ENCODE peak calls at places on chromosomes 3 and 15, in nine cellular contexts. One of them, this sample, is unnamed.

GRCh38 chr3:152328841-152329240 is 60.1 kb downstream of the MBNL1 start:
- DNase-seq in activated CD4-positive, alpha-beta T cell treated with anti-CD3 and anti-CD28 coated beads for 24 hours: no peak
- DNase-seq in NCI-H460: peak; percentile 60
- DNase-seq in CD8-positive, alpha-beta T cell: no peak
- DNase-seq in pancreas: no peak
- DNase-seq in H9: no peak
- DNase-seq in foreskin fibroblast: peak; percentile 80
- DNase-seq in endothelial cell: no peak
- DNase-seq in psoas muscle: no peak
- DNase-seq in this sample: no peak

GRCh38 chr3:129316121-129317013 is 37.7 kb downstream of the HMCES start:
- DNase-seq in activated CD4-positive, alpha-beta T cell treated with anti-CD3 and anti-CD28 coated beads for 24 hours: peak; percentile 91
- DNase-seq in H9: peak; percentile 81
- DNase-seq in endothelial cell: peak; percentile 91
- DNase-seq in psoas muscle: peak; percentile 86
- DNase-seq in foreskin fibroblast: peak; percentile 76
- DNase-seq in pancreas: peak; percentile 96
- DNase-seq in CD8-positive, alpha-beta T cell: peak; percentile 89
- DNase-seq in NCI-H460: peak; percentile 74
- DNase-seq in this sample: peak; percentile 94

GRCh38 chr3:69400688-69401087 is 14.8 kb upstream of the FRMD4B start:
- DNase-seq in H9: no peak
- DNase-seq in psoas muscle: no peak
- DNase-seq in CD8-positive, alpha-beta T cell: no peak
- DNase-seq in foreskin fibroblast: no peak
- DNase-seq in endothelial cell: no peak
- DNase-seq in NCI-H460: no peak
- DNase-seq in activated CD4-positive, alpha-beta T cell treated with anti-CD3 and anti-CD28 coated beads for 24 hours: no peak
- DNase-seq in pancreas: no peak
- DNase-seq in this sample: no peak

GRCh38 chr15:92077353-92078080 is 224.0 kb downstream of the SLCO3A1 start:
- DNase-seq in NCI-H460: peak; percentile 41
- DNase-seq in foreskin fibroblast: no peak
- DNase-seq in H9: peak; percentile 86
- DNase-seq in CD8-positive, alpha-beta T cell: peak; percentile 41
- DNase-seq in pancreas: peak; percentile 73
- DNase-seq in endothelial cell: peak; percentile 79
- DNase-seq in psoas muscle: peak; percentile 65
- DNase-seq in activated CD4-positive, alpha-beta T cell treated with anti-CD3 and anti-CD28 coated beads for 24 hours: peak; percentile 65
- DNase-seq in this sample: peak; percentile 78

GRCh38 chr3:64411101-64411500 is 185.8 kb upstream of the PRICKLE2 start:
- DNase-seq in CD8-positive, alpha-beta T cell: no peak
- DNase-seq in foreskin fibroblast: no peak
- DNase-seq in endothelial cell: no peak
- DNase-seq in activated CD4-positive, alpha-beta T cell treated with anti-CD3 and anti-CD28 coated beads for 24 hours: no peak
- DNase-seq in H9: no peak
- DNase-seq in pancreas: no peak
- DNase-seq in NCI-H460: no peak
- DNase-seq in psoas muscle: no peak
- DNase-seq in this sample: no peak

GRCh38 chr3:99520511-99520910 is 117.9 kb upstream of the COL8A1 start:
- DNase-seq in NCI-H460: no peak
- DNase-seq in foreskin fibroblast: no peak
- DNase-seq in CD8-positive, alpha-beta T cell: no peak
- DNase-seq in psoas muscle: no peak
- DNase-seq in H9: no peak
- DNase-seq in activated CD4-positive, alpha-beta T cell treated with anti-CD3 and anti-CD28 coated beads for 24 hours: no peak
- DNase-seq in endothelial cell: no peak
- DNase-seq in pancreas: no peak
- DNase-seq in this sample: no peak

GRCh38 chr3:117409256-117409655 is 699.7 kb downstream of the TUSC7 start:
- DNase-seq in H9: no peak
- DNase-seq in CD8-positive, alpha-beta T cell: no peak
- DNase-seq in psoas muscle: no peak
- DNase-seq in endothelial cell: no peak
- DNase-seq in pancreas: no peak
- DNase-seq in NCI-H460: no peak
- DNase-seq in activated CD4-positive, alpha-beta T cell treated with anti-CD3 and anti-CD28 coated beads for 24 hours: no peak
- DNase-seq in foreskin fibroblast: no peak
- DNase-seq in this sample: no peak

GRCh38 chr3:98800401-98800800 is 37.3 kb downstream of the ST3GAL6 start:
- DNase-seq in activated CD4-positive, alpha-beta T cell treated with anti-CD3 and anti-CD28 coated beads for 24 hours: no peak
- DNase-seq in CD8-positive, alpha-beta T cell: no peak
- DNase-seq in psoas muscle: no peak
- DNase-seq in NCI-H460: no peak
- DNase-seq in pancreas: no peak
- DNase-seq in foreskin fibroblast: no peak
- DNase-seq in H9: no peak
- DNase-seq in endothelial cell: no peak
- DNase-seq in this sample: no peak

GRCh38 chr3:52065264-52065756 is 8.9 kb upstream of the DUSP7 start:
- DNase-seq in activated CD4-positive, alpha-beta T cell treated with anti-CD3 and anti-CD28 coated beads for 24 hours: no peak
- DNase-seq in psoas muscle: no peak
- DNase-seq in endothelial cell: no peak
- DNase-seq in CD8-positive, alpha-beta T cell: no peak
- DNase-seq in pancreas: no peak
- DNase-seq in NCI-H460: no peak
- DNase-seq in H9: no peak
- DNase-seq in foreskin fibroblast: no peak
- DNase-seq in this sample: no peak

GRCh38 chr15:86183765-86184491 is 104.3 kb downstream of the AGBL1 start:
- DNase-seq in pancreas: no peak
- DNase-seq in psoas muscle: peak; percentile 49
- DNase-seq in foreskin fibroblast: no peak
- DNase-seq in activated CD4-positive, alpha-beta T cell treated with anti-CD3 and anti-CD28 coated beads for 24 hours: peak; percentile 10
- DNase-seq in NCI-H460: no peak
- DNase-seq in endothelial cell: no peak
- DNase-seq in H9: no peak
- DNase-seq in CD8-positive, alpha-beta T cell: no peak
- DNase-seq in this sample: no peak

GRCh38 chr15:60799885-60800728 is 321.2 kb upstream of the ICE2 start:
- DNase-seq in pancreas: no peak
- DNase-seq in CD8-positive, alpha-beta T cell: no peak
- DNase-seq in H9: no peak
- DNase-seq in psoas muscle: no peak
- DNase-seq in activated CD4-positive, alpha-beta T cell treated with anti-CD3 and anti-CD28 coated beads for 24 hours: no peak
- DNase-seq in NCI-H460: no peak
- DNase-seq in endothelial cell: no peak
- DNase-seq in foreskin fibroblast: peak; percentile 34
- DNase-seq in this sample: no peak

GRCh38 chr3:31106912-31107311 is 212.5 kb upstream of the GADL1 start:
- DNase-seq in endothelial cell: no peak
- DNase-seq in CD8-positive, alpha-beta T cell: no peak
- DNase-seq in H9: no peak
- DNase-seq in NCI-H460: no peak
- DNase-seq in psoas muscle: no peak
- DNase-seq in activated CD4-positive, alpha-beta T cell treated with anti-CD3 and anti-CD28 coated beads for 24 hours: no peak
- DNase-seq in pancreas: no peak
- DNase-seq in foreskin fibroblast: no peak
- DNase-seq in this sample: no peak

GRCh38 chr3:156615592-156616173 is 58.7 kb upstream of the TIPARP start:
- DNase-seq in NCI-H460: no peak
- DNase-seq in psoas muscle: no peak
- DNase-seq in foreskin fibroblast: peak; percentile 89
- DNase-seq in endothelial cell: no peak
- DNase-seq in CD8-positive, alpha-beta T cell: no peak
- DNase-seq in H9: no peak
- DNase-seq in activated CD4-positive, alpha-beta T cell treated with anti-CD3 and anti-CD28 coated beads for 24 hours: no peak
- DNase-seq in pancreas: no peak
- DNase-seq in this sample: no peak

GRCh38 chr3:158936530-158937113 is 134.8 kb downstream of the MFSD1 start:
- DNase-seq in CD8-positive, alpha-beta T cell: no peak
- DNase-seq in pancreas: no peak
- DNase-seq in activated CD4-positive, alpha-beta T cell treated with anti-CD3 and anti-CD28 coated beads for 24 hours: no peak
- DNase-seq in NCI-H460: no peak
- DNase-seq in endothelial cell: no peak
- DNase-seq in foreskin fibroblast: no peak
- DNase-seq in psoas muscle: no peak
- DNase-seq in H9: peak; percentile 48
- DNase-seq in this sample: peak; percentile 50

GRCh38 chr3:177591371-177591770 is 394.1 kb upstream of the TBL1XR1 start:
- DNase-seq in foreskin fibroblast: peak; percentile 53
- DNase-seq in psoas muscle: no peak
- DNase-seq in NCI-H460: no peak
- DNase-seq in CD8-positive, alpha-beta T cell: no peak
- DNase-seq in H9: no peak
- DNase-seq in pancreas: no peak
- DNase-seq in endothelial cell: no peak
- DNase-seq in activated CD4-positive, alpha-beta T cell treated with anti-CD3 and anti-CD28 coated beads for 24 hours: no peak
- DNase-seq in this sample: no peak

GRCh38 chr3:188486952-188487351 is 333.0 kb downstream of the LPP start:
- DNase-seq in foreskin fibroblast: no peak
- DNase-seq in endothelial cell: no peak
- DNase-seq in NCI-H460: no peak
- DNase-seq in H9: no peak
- DNase-seq in pancreas: no peak
- DNase-seq in activated CD4-positive, alpha-beta T cell treated with anti-CD3 and anti-CD28 coated beads for 24 hours: no peak
- DNase-seq in psoas muscle: no peak
- DNase-seq in CD8-positive, alpha-beta T cell: no peak
- DNase-seq in this sample: no peak

GRCh38 chr3:111081008-111081545 is 9.5 kb downstream of the NECTIN3 start:
- DNase-seq in foreskin fibroblast: no peak
- DNase-seq in activated CD4-positive, alpha-beta T cell treated with anti-CD3 and anti-CD28 coated beads for 24 hours: no peak
- DNase-seq in psoas muscle: no peak
- DNase-seq in CD8-positive, alpha-beta T cell: no peak
- DNase-seq in H9: no peak
- DNase-seq in endothelial cell: no peak
- DNase-seq in NCI-H460: no peak
- DNase-seq in pancreas: no peak
- DNase-seq in this sample: no peak

GRCh38 chr3:32498992-32499391 is 3.7 kb downstream of the CMTM6 start:
- DNase-seq in H9: no peak
- DNase-seq in psoas muscle: no peak
- DNase-seq in CD8-positive, alpha-beta T cell: no peak
- DNase-seq in endothelial cell: no peak
- DNase-seq in NCI-H460: no peak
- DNase-seq in activated CD4-positive, alpha-beta T cell treated with anti-CD3 and anti-CD28 coated beads for 24 hours: no peak
- DNase-seq in foreskin fibroblast: no peak
- DNase-seq in pancreas: no peak
- DNase-seq in this sample: no peak

GRCh38 chr3:83769791-83770663 is 1188.8 kb upstream of the CADM2 start:
- DNase-seq in endothelial cell: no peak
- DNase-seq in pancreas: no peak
- DNase-seq in H9: peak; percentile 26
- DNase-seq in NCI-H460: no peak
- DNase-seq in CD8-positive, alpha-beta T cell: no peak
- DNase-seq in psoas muscle: no peak
- DNase-seq in foreskin fibroblast: no peak
- DNase-seq in activated CD4-positive, alpha-beta T cell treated with anti-CD3 and anti-CD28 coated beads for 24 hours: no peak
- DNase-seq in this sample: no peak

GRCh38 chr15:77547801-77548607 is 84.7 kb downstream of the LINGO1 start:
- DNase-seq in pancreas: no peak
- DNase-seq in H9: peak; percentile 50
- DNase-seq in psoas muscle: no peak
- DNase-seq in NCI-H460: no peak
- DNase-seq in activated CD4-positive, alpha-beta T cell treated with anti-CD3 and anti-CD28 coated beads for 24 hours: no peak
- DNase-seq in CD8-positive, alpha-beta T cell: no peak
- DNase-seq in foreskin fibroblast: no peak
- DNase-seq in endothelial cell: peak; percentile 44
- DNase-seq in this sample: no peak

GRCh38 chr15:67133738-67134576 is 68.6 kb downstream of the SMAD3 start:
- DNase-seq in endothelial cell: no peak
- DNase-seq in H9: no peak
- DNase-seq in psoas muscle: no peak
- DNase-seq in pancreas: no peak
- DNase-seq in NCI-H460: no peak
- DNase-seq in CD8-positive, alpha-beta T cell: peak; percentile 55
- DNase-seq in foreskin fibroblast: no peak
- DNase-seq in activated CD4-positive, alpha-beta T cell treated with anti-CD3 and anti-CD28 coated beads for 24 hours: no peak
- DNase-seq in this sample: no peak

GRCh38 chr3:72473156-72473555 is 375.1 kb downstream of the SHQ1 start:
- DNase-seq in H9: no peak
- DNase-seq in NCI-H460: no peak
- DNase-seq in endothelial cell: no peak
- DNase-seq in CD8-positive, alpha-beta T cell: no peak
- DNase-seq in activated CD4-positive, alpha-beta T cell treated with anti-CD3 and anti-CD28 coated beads for 24 hours: no peak
- DNase-seq in psoas muscle: no peak
- DNase-seq in foreskin fibroblast: no peak
- DNase-seq in pancreas: no peak
- DNase-seq in this sample: no peak

GRCh38 chr3:86229086-86229774 is 761.7 kb downstream of the VGLL3 start:
- DNase-seq in NCI-H460: no peak
- DNase-seq in pancreas: no peak
- DNase-seq in H9: no peak
- DNase-seq in psoas muscle: no peak
- DNase-seq in activated CD4-positive, alpha-beta T cell treated with anti-CD3 and anti-CD28 coated beads for 24 hours: no peak
- DNase-seq in foreskin fibroblast: no peak
- DNase-seq in CD8-positive, alpha-beta T cell: no peak
- DNase-seq in endothelial cell: no peak
- DNase-seq in this sample: no peak

GRCh38 chr15:45091161-45091560 is 22.8 kb downstream of the DUOX2 start:
- DNase-seq in H9: no peak
- DNase-seq in endothelial cell: no peak
- DNase-seq in foreskin fibroblast: peak; percentile 20
- DNase-seq in psoas muscle: no peak
- DNase-seq in pancreas: no peak
- DNase-seq in NCI-H460: no peak
- DNase-seq in activated CD4-positive, alpha-beta T cell treated with anti-CD3 and anti-CD28 coated beads for 24 hours: no peak
- DNase-seq in CD8-positive, alpha-beta T cell: no peak
- DNase-seq in this sample: no peak

GRCh38 chr3:108117245-108117644 is 26.4 kb upstream of the CD47 start:
- DNase-seq in psoas muscle: no peak
- DNase-seq in CD8-positive, alpha-beta T cell: no peak
- DNase-seq in NCI-H460: no peak
- DNase-seq in endothelial cell: no peak
- DNase-seq in foreskin fibroblast: no peak
- DNase-seq in pancreas: no peak
- DNase-seq in activated CD4-positive, alpha-beta T cell treated with anti-CD3 and anti-CD28 coated beads for 24 hours: no peak
- DNase-seq in H9: no peak
- DNase-seq in this sample: no peak

GRCh38 chr15:80804970-80805495 is 25.9 kb downstream of the CEMIP start:
- DNase-seq in NCI-H460: no peak
- DNase-seq in psoas muscle: no peak
- DNase-seq in endothelial cell: no peak
- DNase-seq in CD8-positive, alpha-beta T cell: no peak
- DNase-seq in H9: no peak
- DNase-seq in foreskin fibroblast: no peak
- DNase-seq in pancreas: no peak
- DNase-seq in activated CD4-positive, alpha-beta T cell treated with anti-CD3 and anti-CD28 coated beads for 24 hours: no peak
- DNase-seq in this sample: no peak

GRCh38 chr3:187750513-187751123 is 5.3 kb upstream of the BCL6 start:
- DNase-seq in pancreas: no peak
- DNase-seq in psoas muscle: peak; percentile 30
- DNase-seq in endothelial cell: no peak
- DNase-seq in foreskin fibroblast: no peak
- DNase-seq in CD8-positive, alpha-beta T cell: no peak
- DNase-seq in H9: peak; percentile 65
- DNase-seq in activated CD4-positive, alpha-beta T cell treated with anti-CD3 and anti-CD28 coated beads for 24 hours: no peak
- DNase-seq in NCI-H460: no peak
- DNase-seq in this sample: peak; percentile 57

GRCh38 chr15:58566029-58566428 is 134.2 kb downstream of the LIPC start:
- DNase-seq in H9: no peak
- DNase-seq in psoas muscle: no peak
- DNase-seq in pancreas: no peak
- DNase-seq in CD8-positive, alpha-beta T cell: no peak
- DNase-seq in NCI-H460: no peak
- DNase-seq in endothelial cell: no peak
- DNase-seq in activated CD4-positive, alpha-beta T cell treated with anti-CD3 and anti-CD28 coated beads for 24 hours: no peak
- DNase-seq in foreskin fibroblast: no peak
- DNase-seq in this sample: no peak

GRCh38 chr15:64800476-64800875 is 25.0 kb downstream of the PIF1 start:
- DNase-seq in foreskin fibroblast: no peak
- DNase-seq in CD8-positive, alpha-beta T cell: no peak
- DNase-seq in H9: no peak
- DNase-seq in endothelial cell: no peak
- DNase-seq in activated CD4-positive, alpha-beta T cell treated with anti-CD3 and anti-CD28 coated beads for 24 hours: no peak
- DNase-seq in psoas muscle: no peak
- DNase-seq in pancreas: no peak
- DNase-seq in NCI-H460: no peak
- DNase-seq in this sample: no peak

GRCh38 chr3:165159760-165160421 is 36.3 kb downstream of the SLITRK3 start:
- DNase-seq in H9: no peak
- DNase-seq in pancreas: no peak
- DNase-seq in foreskin fibroblast: no peak
- DNase-seq in activated CD4-positive, alpha-beta T cell treated with anti-CD3 and anti-CD28 coated beads for 24 hours: no peak
- DNase-seq in endothelial cell: no peak
- DNase-seq in CD8-positive, alpha-beta T cell: no peak
- DNase-seq in psoas muscle: no peak
- DNase-seq in NCI-H460: no peak
- DNase-seq in this sample: no peak

GRCh38 chr15:85559530-85559929 is 179.1 kb downstream of the AKAP13 start:
- DNase-seq in NCI-H460: no peak
- DNase-seq in CD8-positive, alpha-beta T cell: no peak
- DNase-seq in foreskin fibroblast: no peak
- DNase-seq in endothelial cell: no peak
- DNase-seq in activated CD4-positive, alpha-beta T cell treated with anti-CD3 and anti-CD28 coated beads for 24 hours: no peak
- DNase-seq in H9: no peak
- DNase-seq in pancreas: no peak
- DNase-seq in psoas muscle: no peak
- DNase-seq in this sample: no peak